ENCODE peak calls at places on chromosomes 7 and 10, in ten cellular contexts. X, J, K, D, Y, G, W, V, O and H are unnamed samples.

GRCh38 chr7:44798649-44799275 is 2.3 kb downstream of the PPIA start:
- DNase-seq in X (no peak), J (no peak), K (no peak), D (peak), Y (no peak), G (no peak), W (peak), V (peak), O (no peak), H (no peak)

GRCh38 chr7:112745635-112746034 is 44.6 kb downstream of the TMEM168 start:
- DNase-seq in X (no peak), J (no peak), K (no peak), D (no peak), Y (no peak), G (no peak), W (no peak), V (no peak), O (no peak), H (no peak)

GRCh38 chr7:63009771-63010170 is 988.9 kb upstream of the ZNF722 start:
- DNase-seq in X (no peak), J (no peak), K (no peak), D (no peak), Y (no peak), G (no peak), W (no peak), V (no peak), O (no peak), H (no peak)

GRCh38 chr7:137747359-137748031 is 99.3 kb downstream of the DGKI start:
- DNase-seq in X (no peak), J (no peak), K (no peak), D (no peak), Y (no peak), G (no peak), W (no peak), V (no peak), O (no peak), H (no peak)

GRCh38 chr7:29878081-29878688 is 71.9 kb downstream of the WIPF3 start:
- DNase-seq in X (peak), J (peak), K (peak), D (peak), Y (peak), G (peak), W (peak), V (no peak), O (no peak), H (no peak)

GRCh38 chr10:119542357-119542989 is at the start of gene RGS10:
- DNase-seq in X (peak), J (peak), K (peak), D (peak), Y (peak), G (peak), W (peak), V (peak), O (peak), H (peak)

GRCh38 chr10:19588608-19589007 is 227.6 kb upstream of the PLXDC2 start:
- DNase-seq in X (no peak), J (no peak), K (no peak), D (no peak), Y (no peak), G (no peak), W (no peak), V (no peak), O (no peak), H (no peak)

GRCh38 chr7:80974396-80975358 is 55.8 kb upstream of the SEMA3C start:
- DNase-seq in X (no peak), J (no peak), K (no peak), D (no peak), Y (no peak), G (no peak), W (no peak), V (no peak), O (no peak), H (no peak)

GRCh38 chr10:65566906-65567305 is 1358.9 kb upstream of the LRRTM3 start:
- DNase-seq in X (no peak), J (no peak), K (no peak), D (no peak), Y (no peak), G (no peak), W (no peak), V (no peak), O (no peak), H (no peak)

GRCh38 chr10:127738512-127739424 is 1.8 kb downstream of the FOXI2 start:
- DNase-seq in X (no peak), J (no peak), K (no peak), D (no peak), Y (no peak), G (no peak), W (no peak), V (no peak), O (no peak), H (no peak)

GRCh38 chr10:48231178-48231577 is 43.3 kb downstream of the FRMPD2 start:
- DNase-seq in X (no peak), J (no peak), K (no peak), D (no peak), Y (no peak), G (no peak), W (no peak), V (peak), O (no peak), H (no peak)

GRCh38 chr10:93652857-93653256 is 40.5 kb downstream of the PDE6C start:
- DNase-seq in X (no peak), J (peak), K (peak), D (peak), Y (peak), G (peak), W (peak), V (no peak), O (no peak), H (no peak)

GRCh38 chr7:137715101-137715500 is 131.7 kb downstream of the DGKI start:
- DNase-seq in X (no peak), J (no peak), K (no peak), D (peak), Y (peak), G (no peak), W (peak), V (no peak), O (no peak), H (no peak)

GRCh38 chr7:155295511-155295910 is 2.2 kb upstream of the INSIG1 start:
- DNase-seq in X (no peak), J (no peak), K (no peak), D (no peak), Y (no peak), G (no peak), W (no peak), V (no peak), O (no peak), H (no peak)

GRCh38 chr7:1532456-1533254 is 2.2 kb downstream of the MAFK start:
- DNase-seq in X (peak), J (peak), K (peak), D (peak), Y (peak), G (peak), W (peak), V (peak), O (peak), H (peak)

GRCh38 chr7:12493407-12493806 is 77.1 kb upstream of the SCIN start:
- DNase-seq in X (no peak), J (no peak), K (no peak), D (peak), Y (peak), G (peak), W (peak), V (no peak), O (no peak), H (no peak)

GRCh38 chr10:114645729-114646128 is 12.3 kb downstream of the ABLIM1 start:
- DNase-seq in X (no peak), J (no peak), K (no peak), D (no peak), Y (no peak), G (no peak), W (no peak), V (no peak), O (no peak), H (no peak)

GRCh38 chr7:106840342-106840741 is 24.7 kb upstream of the PIK3CG start:
- DNase-seq in X (no peak), J (peak), K (peak), D (peak), Y (peak), G (no peak), W (peak), V (no peak), O (no peak), H (no peak)

GRCh38 chr10:18400201-18400910 is 251.0 kb downstream of the NSUN6 start:
- DNase-seq in X (no peak), J (no peak), K (no peak), D (no peak), Y (peak), G (no peak), W (no peak), V (peak), O (no peak), H (no peak)

GRCh38 chr7:64625114-64626082 is 40.5 kb upstream of the ZNF107 start:
- DNase-seq in X (peak), J (no peak), K (no peak), D (no peak), Y (no peak), G (peak), W (peak), V (no peak), O (no peak), H (no peak)

GRCh38 chr10:128859738-128860386 is 607.2 kb upstream of the MGMT start:
- DNase-seq in X (no peak), J (no peak), K (no peak), D (no peak), Y (no peak), G (peak), W (peak), V (peak), O (no peak), H (no peak)